ENCODE peak calls at places on chromosomes 3 and 15, in five cellular contexts. One of them, this sample, is unnamed.

GRCh38 chr15:68553994-68554715 is 24.6 kb upstream of the CORO2B start:
- DNase-seq in GM03348: peak
- DNase-seq in frontal cortex: no peak
- DNase-seq in endothelial cell: peak
- DNase-seq in progenitor cell of endocrine pancreas: peak
- DNase-seq in this sample: peak

GRCh38 chr15:29446480-29446879 is 176.9 kb upstream of the NSMCE3 start:
- DNase-seq in GM03348: no peak
- DNase-seq in frontal cortex: no peak
- DNase-seq in endothelial cell: no peak
- DNase-seq in progenitor cell of endocrine pancreas: no peak
- DNase-seq in this sample: no peak

GRCh38 chr3:36697397-36698001 is 66.9 kb downstream of the DCLK3 start:
- DNase-seq in GM03348: no peak
- DNase-seq in frontal cortex: no peak
- DNase-seq in endothelial cell: no peak
- DNase-seq in progenitor cell of endocrine pancreas: no peak
- DNase-seq in this sample: no peak

GRCh38 chr15:75339531-75340240 is 3.8 kb downstream of the COMMD4 start:
- DNase-seq in GM03348: no peak
- DNase-seq in frontal cortex: no peak
- DNase-seq in endothelial cell: no peak
- DNase-seq in progenitor cell of endocrine pancreas: no peak
- DNase-seq in this sample: no peak

GRCh38 chr3:178671261-178672191 is 135.3 kb downstream of the KCNMB2 start:
- DNase-seq in GM03348: peak
- DNase-seq in frontal cortex: no peak
- DNase-seq in endothelial cell: no peak
- DNase-seq in progenitor cell of endocrine pancreas: no peak
- DNase-seq in this sample: peak

GRCh38 chr3:122468896-122469533 is 45.7 kb downstream of the KPNA1 start:
- DNase-seq in GM03348: no peak
- DNase-seq in frontal cortex: no peak
- DNase-seq in endothelial cell: no peak
- DNase-seq in progenitor cell of endocrine pancreas: no peak
- DNase-seq in this sample: no peak

GRCh38 chr3:58009026-58009748 is 965 bp downstream of the FLNB start:
- DNase-seq in GM03348: no peak
- DNase-seq in frontal cortex: no peak
- DNase-seq in endothelial cell: no peak
- DNase-seq in progenitor cell of endocrine pancreas: peak
- DNase-seq in this sample: no peak

GRCh38 chr15:26075770-26076169 is 212.6 kb upstream of the ATP10A start:
- DNase-seq in GM03348: no peak
- DNase-seq in frontal cortex: no peak
- DNase-seq in endothelial cell: no peak
- DNase-seq in progenitor cell of endocrine pancreas: no peak
- DNase-seq in this sample: no peak

GRCh38 chr3:182909318-182910040 is 70.9 kb downstream of the DCUN1D1 start:
- DNase-seq in GM03348: peak
- DNase-seq in frontal cortex: no peak
- DNase-seq in endothelial cell: no peak
- DNase-seq in progenitor cell of endocrine pancreas: no peak
- DNase-seq in this sample: no peak

GRCh38 chr3:105364113-105364512 is 2.6 kb upstream of the ALCAM start:
- DNase-seq in GM03348: no peak
- DNase-seq in frontal cortex: no peak
- DNase-seq in endothelial cell: no peak
- DNase-seq in progenitor cell of endocrine pancreas: no peak
- DNase-seq in this sample: no peak

This sample was measured in T1000.